ENCODE peak calls at places on chromosomes 12 and 14, in five cellular contexts. Y is psoas muscle, O is transverse colon, R is choroid plexus epithelial cell, I is Panc1. J is an unnamed sample.

GRCh38 chr14:89015016-89015415 is 190.6 kb downstream of the TTC8 start:
- DNase-seq in R (peak; percentile 28), I (no peak), Y (no peak), O (no peak), J (no peak)

GRCh38 chr14:49879683-49880204 is 13.1 kb upstream of the ARF6 start:
- DNase-seq in I (no peak), Y (peak; percentile 27), O (peak; percentile 70), R (peak; percentile 73), J (peak; percentile 47)

GRCh38 chr12:61029516-61029915 is 1230.7 kb upstream of the USP15 start:
- DNase-seq in I (no peak), O (no peak), Y (no peak), R (no peak), J (no peak)

GRCh38 chr14:75229576-75229922 is 49.1 kb upstream of the FOS start:
- DNase-seq in O (peak; percentile 81), I (no peak), Y (no peak), R (no peak), J (no peak)

GRCh38 chr12:65609359-65609771 is 214.9 kb upstream of the HMGA2 start:
- DNase-seq in Y (no peak), R (peak; percentile 92), I (no peak), O (no peak), J (peak; percentile 91)

GRCh38 chr14:60768602-60769001 is 34.0 kb downstream of the MNAT1 start:
- DNase-seq in O (no peak), I (no peak), Y (no peak), R (no peak), J (no peak)

GRCh38 chr12:94207467-94208432 is 59.4 kb downstream of the PLXNC1 start:
- DNase-seq in O (peak; percentile 41), R (peak; percentile 64), I (no peak), Y (no peak), J (peak; percentile 16)

GRCh38 chr14:100769035-100769939 is 42.6 kb downstream of the DLK1 start:
- DNase-seq in Y (no peak), R (no peak), O (no peak), I (no peak), J (no peak)

GRCh38 chr14:67411820-67412421 is at the start of gene PLEK2:
- DNase-seq in R (peak; percentile 40), I (no peak), O (peak; percentile 90), Y (peak; percentile 42), J (peak; percentile 8)

GRCh38 chr14:104253223-104253822 is 114.9 kb downstream of the KIF26A start:
- DNase-seq in Y (no peak), O (no peak), I (no peak), R (no peak), J (no peak)

GRCh38 chr14:46985529-46986137 is 334.1 kb upstream of the RPL10L start:
- DNase-seq in Y (no peak), R (no peak), I (no peak), O (no peak), J (no peak)

GRCh38 chr12:108643941-108644742 is 10.4 kb upstream of the SELPLG start:
- DNase-seq in Y (peak; percentile 66), I (no peak), O (no peak), R (no peak), J (peak; percentile 70)

GRCh38 chr14:38420045-38420444 is 164.2 kb upstream of the CLEC14A start:
- DNase-seq in O (no peak), Y (no peak), I (no peak), R (peak; percentile 55), J (no peak)

GRCh38 chr12:1346126-1346525 is 248.3 kb downstream of the FBXL14 start:
- DNase-seq in Y (no peak), R (no peak), O (no peak), I (no peak), J (peak; percentile 46)

GRCh38 chr14:22561366-22561660 is 27.7 kb downstream of the DAD1 start:
- DNase-seq in R (no peak), O (no peak), Y (no peak), I (no peak), J (no peak)

GRCh38 chr14:22563987-22564386 is 25.0 kb downstream of the DAD1 start:
- DNase-seq in I (no peak), R (peak; percentile 56), Y (no peak), O (no peak), J (no peak)

GRCh38 chr14:22560638-22561365 is 28.2 kb downstream of the DAD1 start:
- DNase-seq in R (peak; percentile 26), O (no peak), I (no peak), Y (no peak), J (no peak)

GRCh38 chr14:22564463-22564862 is 24.6 kb downstream of the DAD1 start:
- DNase-seq in R (no peak), I (no peak), O (no peak), Y (no peak), J (no peak)

GRCh38 chr14:22561661-22562579 is 27.1 kb downstream of the DAD1 start:
- DNase-seq in R (peak; percentile 80), I (no peak), Y (no peak), O (peak; percentile 46), J (peak; percentile 31)
- TF ChIP-seq CTCF in R (no peak), I (no peak), Y (no peak), O (no peak), J (no peak)

DNA sequence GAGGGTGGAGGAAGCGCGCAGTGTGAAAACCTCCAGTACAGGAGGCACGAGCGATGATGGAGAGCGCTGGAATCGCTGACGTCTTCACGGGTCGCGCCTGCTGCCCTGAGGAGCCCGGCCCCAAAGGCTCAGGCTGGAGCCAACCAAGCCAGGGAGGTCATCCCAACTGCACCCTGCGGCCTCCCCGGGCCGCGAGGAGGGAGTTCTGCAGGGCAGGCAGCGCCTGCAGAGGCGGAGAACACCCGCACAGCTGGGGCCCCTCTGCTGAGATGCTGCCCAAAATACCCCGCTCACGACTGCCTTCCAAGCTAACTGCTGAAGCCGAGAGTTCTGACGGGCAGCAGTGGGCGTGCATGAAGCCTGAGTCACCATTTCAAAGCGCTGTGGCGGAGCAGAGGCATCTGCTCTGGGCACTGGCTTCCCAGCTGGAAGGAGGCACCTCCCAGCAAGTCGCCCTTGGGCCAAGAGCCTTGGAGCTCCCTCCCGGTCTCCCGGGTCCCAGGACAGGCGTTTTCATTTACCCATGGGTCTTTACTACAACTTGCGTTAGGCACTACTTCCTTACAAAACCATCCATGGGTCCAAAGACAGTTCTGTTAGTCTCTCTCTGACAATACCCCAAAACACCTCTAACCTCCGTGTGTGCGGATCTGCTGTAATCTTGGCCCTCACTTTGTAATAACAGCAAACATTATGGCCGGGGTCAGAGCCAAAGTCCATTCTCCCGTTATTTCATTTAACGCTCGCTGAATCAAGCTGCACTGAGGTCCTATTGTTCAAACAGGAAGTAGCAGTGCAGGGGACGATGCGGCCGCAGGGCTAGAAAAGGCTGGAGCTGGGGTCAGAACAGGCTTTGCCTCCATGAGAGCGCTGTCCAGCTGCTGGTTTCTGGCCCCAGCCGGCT is 60.1 kb upstream of the RIMBP2 start:
- DNase-seq in O (peak; percentile 29), I (no peak), R (peak; percentile 88), Y (peak; percentile 39), J (peak; percentile 90)
- H3K4me3 ChIP-seq in O (peak overlapping the region; percentile 39), I (peak overlapping the region; percentile 22), R (peak overlapping the region; percentile 34), Y (peak overlapping the region; percentile 39), J (peak overlapping the region; percentile 17)

GRCh38 chr12:49296034-49296835 is 1.3 kb downstream of the PRPH start:
- DNase-seq in O (peak; percentile 66), Y (peak; percentile 35), R (no peak), I (no peak), J (no peak)
- TF ChIP-seq CTCF in O (peak; percentile 71), Y (peak; percentile 45), R (peak; percentile 68), I (peak; percentile 94), J (peak; percentile 70)

GRCh38 chr12:51813931-51814310 is 34.6 kb downstream of the FIGNL2 start:
- DNase-seq in Y (no peak), I (no peak), O (no peak), R (no peak), J (no peak)
- H3K4me3 ChIP-seq in Y (peak overlapping the region; percentile 68), I (peak overlapping the region; percentile 46), O (peak overlapping the region; percentile 63), R (peak overlapping the region; percentile 48), J (no peak overlapping the region)

GRCh38 chr14:70724061-70724596 is 82.4 kb downstream of the TTC9 start:
- DNase-seq in I (no peak), R (no peak), O (no peak), Y (no peak), J (no peak)
- TF ChIP-seq CTCF in I (no peak), R (no peak), O (no peak), Y (no peak), J (no peak)

GRCh38 chr12:105841880-105842279 is 296.9 kb downstream of the NUAK1 start:
- DNase-seq in I (no peak), Y (no peak), R (no peak), O (no peak), J (no peak)

GRCh38 chr12:105840384-105840783 is 298.4 kb downstream of the NUAK1 start:
- DNase-seq in I (no peak), Y (no peak), O (no peak), R (no peak), J (no peak)

GRCh38 chr12:105846331-105846730 is 292.4 kb downstream of the NUAK1 start:
- DNase-seq in R (no peak), I (no peak), Y (no peak), O (no peak), J (no peak)

GRCh38 chr12:105848286-105848685 is 290.5 kb downstream of the NUAK1 start:
- DNase-seq in R (no peak), I (no peak), Y (no peak), O (no peak), J (no peak)

DNA sequence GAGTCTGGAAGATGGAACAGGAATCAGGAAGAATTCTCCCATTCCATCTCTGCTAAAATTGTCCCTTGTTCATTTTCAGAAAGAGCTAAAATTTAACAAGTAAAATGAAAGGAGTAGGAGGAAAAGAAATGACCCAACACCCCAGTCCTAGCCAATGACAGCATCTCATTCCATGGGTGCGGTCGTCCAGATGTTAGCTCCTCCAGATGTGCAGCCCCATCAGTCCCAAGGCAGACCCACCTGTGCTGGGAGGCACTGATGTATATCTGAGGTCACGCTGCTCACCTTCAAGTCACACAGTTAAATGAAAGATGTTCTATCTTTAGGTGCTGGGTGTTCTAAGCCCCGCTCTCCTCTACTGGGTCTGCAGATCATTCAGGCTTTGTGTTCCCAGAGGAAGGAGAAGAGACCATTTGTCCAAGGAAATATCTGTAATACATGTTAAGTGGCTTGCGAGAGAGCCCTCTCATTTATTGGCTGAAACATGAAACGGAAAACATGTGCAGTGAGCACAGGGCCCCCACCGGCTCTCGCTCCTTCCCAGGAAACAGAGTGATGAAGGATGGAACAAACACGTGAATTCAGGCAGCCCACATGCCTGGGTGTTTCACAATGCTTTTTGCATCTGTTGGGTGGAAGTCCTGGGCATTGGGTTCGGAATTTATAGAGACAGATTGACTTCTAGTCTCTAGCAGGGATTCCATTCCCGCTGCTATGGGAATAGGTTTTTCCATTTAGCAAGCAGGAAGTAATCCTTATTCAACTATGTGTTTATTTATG is 294.6 kb downstream of the NUAK1 start:
- DNase-seq in O (no peak), R (peak; percentile 61), I (no peak), Y (peak; percentile 53), J (peak; percentile 15)
- H3K4me3 ChIP-seq in O (no peak overlapping the region), R (no peak overlapping the region), I (no peak overlapping the region), Y (no peak overlapping the region), J (no peak overlapping the region)